ENCODE peak calls at places on chromosomes 2 and 18, in eight cellular contexts. M is uterus, N is tibial nerve, P is sigmoid colon, C is IMR-90, J is heart left ventricle, L is stomach, Z is endothelial cell of umbilical vein. U is an unnamed sample.

GRCh38 chr2:181395871-181396574 is 61.2 kb upstream of the ITGA4 start:
- DNase-seq in J (no peak), M (no peak), N (no peak), P (no peak), L (no peak), C (no peak), Z (no peak), U (no peak)

GRCh38 chr2:48651127-48651526 is 33.5 kb downstream of the GTF2A1L start:
- DNase-seq in L (no peak), M (no peak), Z (peak; percentile 47), N (no peak), J (no peak), P (no peak), C (peak; percentile 76), U (no peak)

GRCh38 chr2:191950132-191950885 is 103.4 kb upstream of the CAVIN2 start:
- DNase-seq in C (peak; percentile 73), N (no peak), Z (peak; percentile 80), L (no peak), P (no peak), M (no peak), J (no peak), U (no peak)

GRCh38 chr2:142536964-142537363 is 340.5 kb upstream of the KYNU start:
- DNase-seq in C (no peak), P (no peak), J (no peak), Z (no peak), N (no peak), M (no peak), L (no peak), U (no peak)

GRCh38 chr2:66494708-66495107 is 59.8 kb downstream of the MEIS1 start:
- DNase-seq in Z (no peak), N (no peak), L (peak; percentile 76), P (peak; percentile 86), J (peak; percentile 63), C (peak; percentile 96), M (peak; percentile 74), U (peak; percentile 70)

GRCh38 chr2:215506604-215506990 is 70.7 kb upstream of the FN1 start:
- DNase-seq in P (no peak), Z (no peak), L (no peak), N (no peak), C (no peak), M (no peak), J (no peak), U (no peak)

GRCh38 chr2:209629622-209630021 is 142.0 kb upstream of the UNC80 start:
- DNase-seq in Z (peak; percentile 54), L (no peak), M (no peak), P (no peak), N (no peak), C (peak; percentile 5), J (no peak), U (no peak)

GRCh38 chr2:158668394-158668793 is 126.7 kb upstream of the DAPL1 start:
- DNase-seq in L (no peak), Z (peak; percentile 49), C (no peak), M (peak; percentile 31), N (no peak), P (no peak), J (no peak), U (no peak)

GRCh38 chr2:71711470-71711857 is 258.1 kb downstream of the DYSF start:
- DNase-seq in N (peak; percentile 34), M (no peak), C (no peak), P (peak; percentile 72), L (no peak), J (peak; percentile 31), Z (no peak), U (no peak)

GRCh38 chr2:130966149-130967019 is 126.9 kb downstream of the FAM168B start:
- DNase-seq in L (no peak), N (no peak), M (no peak), Z (no peak), J (no peak), C (no peak), P (no peak), U (no peak)

GRCh38 chr18:58168221-58168620 is 124.2 kb downstream of the NEDD4L start:
- DNase-seq in L (no peak), Z (no peak), M (no peak), J (no peak), P (no peak), C (no peak), N (no peak), U (no peak)

GRCh38 chr18:68121308-68121707 is 593.6 kb downstream of the TMX3 start:
- DNase-seq in P (no peak), L (no peak), Z (no peak), C (peak; percentile 0), M (no peak), N (no peak), J (no peak), U (no peak)

GRCh38 chr2:167480232-167480985 is 592.1 kb downstream of the XIRP2 start:
- DNase-seq in J (no peak), C (no peak), M (no peak), Z (no peak), L (no peak), P (no peak), N (no peak), U (no peak)

GRCh38 chr18:58645398-58645797 is 16.5 kb upstream of the ALPK2 start:
- DNase-seq in M (no peak), L (no peak), C (peak; percentile 71), P (no peak), J (no peak), N (no peak), Z (no peak), U (no peak)

GRCh38 chr2:208227581-208228232 is 27.2 kb downstream of the IDH1 start:
- DNase-seq in Z (no peak), J (no peak), C (no peak), P (no peak), L (no peak), M (no peak), N (no peak), U (no peak)

GRCh38 chr2:29615183-29615582 is 306.2 kb downstream of the ALK start:
- DNase-seq in Z (no peak), N (no peak), J (no peak), P (no peak), L (no peak), M (no peak), C (no peak), U (no peak)

GRCh38 chr2:221573430-221574230 is 1.5 kb upstream of the EPHA4 start:
- DNase-seq in M (peak; percentile 86), C (peak; percentile 67), N (peak; percentile 82), J (peak; percentile 86), Z (peak; percentile 82), L (peak; percentile 89), P (peak; percentile 91), U (peak; percentile 88)

GRCh38 chr2:24334245-24334633 is 26.1 kb downstream of the ITSN2 start:
- DNase-seq in J (no peak), Z (no peak), N (no peak), M (no peak), C (peak; percentile 37), P (no peak), L (no peak), U (no peak)

GRCh38 chr2:8510519-8510918 is 171.3 kb upstream of the ID2 start:
- DNase-seq in J (peak; percentile 84), L (no peak), M (no peak), Z (no peak), N (no peak), C (no peak), P (no peak), U (no peak)

GRCh38 chr2:163604941-163605555 is 130.8 kb downstream of the FIGN start:
- DNase-seq in J (no peak), C (peak; percentile 79), M (no peak), P (no peak), N (no peak), L (no peak), Z (no peak), U (no peak)

GRCh38 chr2:240141736-240142135 is 1.3 kb upstream of the OTOS start:
- DNase-seq in C (no peak), P (no peak), L (no peak), J (no peak), M (no peak), Z (no peak), N (no peak), U (no peak)

GRCh38 chr2:20093263-20094141 is 42.1 kb upstream of the LAPTM4A start:
- DNase-seq in J (peak; percentile 80), M (peak; percentile 63), N (peak; percentile 44), Z (peak; percentile 69), L (peak; percentile 69), P (peak; percentile 80), C (peak; percentile 82), U (peak; percentile 74)

GRCh38 chr2:237026981-237027711 is 58.5 kb upstream of the COPS8 start:
- DNase-seq in C (peak; percentile 49), Z (peak; percentile 86), N (peak; percentile 71), L (peak; percentile 78), P (peak; percentile 87), M (peak; percentile 64), J (peak; percentile 73), U (peak; percentile 62)

DNA sequence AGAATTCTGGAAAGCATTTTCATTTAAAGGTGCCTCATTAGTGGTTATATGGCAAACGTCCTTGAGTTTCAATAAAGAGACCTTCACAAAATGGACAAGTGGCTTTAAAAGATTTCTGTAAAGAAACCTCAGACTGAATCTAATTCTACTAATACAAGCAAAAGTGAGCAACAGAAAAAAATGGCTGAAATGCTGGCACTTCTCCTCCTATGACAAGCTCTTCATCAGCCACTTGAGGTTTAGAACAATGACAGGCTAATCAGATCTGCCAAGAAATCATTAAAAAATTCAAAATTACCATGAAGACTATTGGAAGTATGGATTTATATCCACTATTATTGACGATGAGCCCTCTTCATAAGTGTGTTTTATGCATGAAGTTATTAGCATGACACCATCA is 71.8 kb downstream of the MYO3B start:
- DNase-seq in J (no peak), C (no peak), P (no peak), M (no peak), Z (no peak), L (no peak), N (no peak), U (no peak)
- H3K4me3 ChIP-seq in J (no peak overlapping the region), C (no peak overlapping the region), P (no peak overlapping the region), M (no peak overlapping the region), Z (no peak overlapping the region), L (no peak overlapping the region), N (no peak overlapping the region), U (no peak overlapping the region)

GRCh38 chr18:51153659-51154371 is 43.7 kb downstream of the MEX3C start:
- DNase-seq in Z (no peak), P (no peak), C (no peak), L (no peak), J (no peak), N (no peak), M (no peak), U (no peak)
- TF ChIP-seq POLR2A in Z (no peak), P (no peak), C (no peak), L (no peak), J (no peak), N (no peak), M (no peak), U (no peak)

DNA sequence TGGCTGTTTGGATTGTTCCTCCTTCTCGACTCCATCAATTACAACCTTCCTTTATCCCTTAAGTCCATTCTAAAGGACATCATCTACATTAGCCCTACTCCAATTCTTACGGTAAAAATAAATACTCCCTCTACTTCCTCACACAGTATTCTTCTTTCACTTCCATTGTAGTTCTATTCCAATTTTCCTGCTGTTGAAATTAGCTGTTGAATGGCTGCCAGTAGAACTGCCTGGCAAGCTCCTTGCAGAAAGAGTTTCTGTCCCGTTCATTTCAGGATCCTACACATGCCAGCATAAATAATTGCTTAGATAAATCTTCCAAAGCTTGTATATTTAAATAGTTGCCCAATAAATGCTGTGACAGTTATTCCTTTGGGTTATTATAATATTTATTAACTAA is 459.3 kb upstream of the TRIB2 start:
- DNase-seq in M (no peak), L (no peak), C (no peak), N (no peak), P (no peak), Z (no peak), J (no peak), U (no peak)
- H3K4me3 ChIP-seq in M (no peak overlapping the region), L (no peak overlapping the region), C (no peak overlapping the region), N (no peak overlapping the region), P (no peak overlapping the region), Z (no peak overlapping the region), J (no peak overlapping the region), U (no peak overlapping the region)

GRCh38 chr2:99488999-99489757 is 639 bp downstream of the REV1 start:
- DNase-seq in C (peak; percentile 38), Z (peak; percentile 61), N (peak; percentile 45), J (peak; percentile 86), L (peak; percentile 70), M (peak; percentile 62), P (peak; percentile 85), U (no peak)
- TF ChIP-seq POLR2A in C (peak; percentile 47), Z (peak; percentile 77), N (no peak), J (no peak), L (no peak), M (no peak), P (no peak), U (no peak)

U was measured in ovary.